ENCODE peak calls at places on chromosomes 5 and 9, in five cellular contexts. One of them, this sample, is unnamed.

GRCh38 chr9:12426198-12426864 is 266.9 kb upstream of the TYRP1 start:
- DNase-seq in tibial artery: no peak
- DNase-seq in right atrium auricular region: no peak
- DNase-seq in CD8-positive, alpha-beta T cell: no peak
- DNase-seq in body of pancreas: no peak
- DNase-seq in this sample: no peak

GRCh38 chr9:70935856-70936255 is 185.6 kb downstream of the TRPM3 start:
- DNase-seq in tibial artery: no peak
- DNase-seq in right atrium auricular region: no peak
- DNase-seq in CD8-positive, alpha-beta T cell: no peak
- DNase-seq in body of pancreas: no peak
- DNase-seq in this sample: no peak

GRCh38 chr9:133242241-133242640 is 32.8 kb downstream of the ABO start:
- DNase-seq in tibial artery: no peak
- DNase-seq in right atrium auricular region: no peak
- DNase-seq in CD8-positive, alpha-beta T cell: no peak
- DNase-seq in body of pancreas: no peak
- DNase-seq in this sample: no peak

GRCh38 chr5:1467341-1468246 is 22.4 kb upstream of the SLC6A3 start:
- DNase-seq in tibial artery: peak
- DNase-seq in right atrium auricular region: no peak
- DNase-seq in CD8-positive, alpha-beta T cell: no peak
- DNase-seq in body of pancreas: no peak
- DNase-seq in this sample: no peak

GRCh38 chr5:158170060-158170459 is 311.1 kb upstream of the CLINT1 start:
- DNase-seq in tibial artery: no peak
- DNase-seq in right atrium auricular region: no peak
- DNase-seq in CD8-positive, alpha-beta T cell: no peak
- DNase-seq in body of pancreas: no peak
- DNase-seq in this sample: no peak

GRCh38 chr9:6090272-6090671 is 74.8 kb upstream of the RANBP6 start:
- DNase-seq in tibial artery: no peak
- DNase-seq in right atrium auricular region: no peak
- DNase-seq in CD8-positive, alpha-beta T cell: no peak
- DNase-seq in body of pancreas: no peak
- DNase-seq in this sample: no peak

GRCh38 chr5:1387876-1388275 is 43.0 kb upstream of the CLPTM1L start:
- DNase-seq in tibial artery: no peak
- DNase-seq in right atrium auricular region: no peak
- DNase-seq in CD8-positive, alpha-beta T cell: no peak
- DNase-seq in body of pancreas: no peak
- DNase-seq in this sample: no peak

GRCh38 chr9:127751269-127752054 is 16.4 kb upstream of the TOR2A start:
- DNase-seq in tibial artery: no peak
- DNase-seq in right atrium auricular region: no peak
- DNase-seq in CD8-positive, alpha-beta T cell: no peak
- DNase-seq in body of pancreas: no peak
- DNase-seq in this sample: peak

GRCh38 chr5:13278148-13278547 is 666.3 kb downstream of the DNAH5 start:
- DNase-seq in tibial artery: no peak
- DNase-seq in right atrium auricular region: no peak
- DNase-seq in CD8-positive, alpha-beta T cell: no peak
- DNase-seq in body of pancreas: no peak
- DNase-seq in this sample: no peak

GRCh38 chr5:68476854-68477253 is 261.3 kb downstream of the PIK3R1 start:
- DNase-seq in tibial artery: no peak
- DNase-seq in right atrium auricular region: no peak
- DNase-seq in CD8-positive, alpha-beta T cell: no peak
- DNase-seq in body of pancreas: no peak
- DNase-seq in this sample: no peak

GRCh38 chr9:17171309-17172094 is 36.7 kb downstream of the CNTLN start:
- DNase-seq in tibial artery: no peak
- DNase-seq in right atrium auricular region: no peak
- DNase-seq in CD8-positive, alpha-beta T cell: no peak
- DNase-seq in body of pancreas: no peak
- DNase-seq in this sample: no peak

GRCh38 chr5:10157085-10157669 is 92.5 kb downstream of the ATPSCKMT start:
- DNase-seq in tibial artery: no peak
- DNase-seq in right atrium auricular region: no peak
- DNase-seq in CD8-positive, alpha-beta T cell: no peak
- DNase-seq in body of pancreas: no peak
- DNase-seq in this sample: no peak

GRCh38 chr9:100229136-100229535 is 123.6 kb downstream of the TEX10 start:
- DNase-seq in tibial artery: no peak
- DNase-seq in right atrium auricular region: no peak
- DNase-seq in CD8-positive, alpha-beta T cell: no peak
- DNase-seq in body of pancreas: no peak
- DNase-seq in this sample: no peak

GRCh38 chr9:19049872-19050636 is 827 bp downstream of the RRAGA start:
- DNase-seq in tibial artery: no peak
- DNase-seq in right atrium auricular region: no peak
- DNase-seq in CD8-positive, alpha-beta T cell: no peak
- DNase-seq in body of pancreas: peak
- DNase-seq in this sample: peak

GRCh38 chr9:69463497-69464068 is 138.6 kb downstream of the ENTREP1 start:
- DNase-seq in tibial artery: no peak
- DNase-seq in right atrium auricular region: no peak
- DNase-seq in CD8-positive, alpha-beta T cell: no peak
- DNase-seq in body of pancreas: no peak
- DNase-seq in this sample: no peak

GRCh38 chr5:14131855-14132503 is 11.2 kb upstream of the TRIO start:
- DNase-seq in tibial artery: no peak
- DNase-seq in right atrium auricular region: no peak
- DNase-seq in CD8-positive, alpha-beta T cell: no peak
- DNase-seq in body of pancreas: no peak
- DNase-seq in this sample: no peak

GRCh38 chr5:122586351-122586750 is 188.5 kb upstream of the SNX2 start:
- DNase-seq in tibial artery: no peak
- DNase-seq in right atrium auricular region: no peak
- DNase-seq in CD8-positive, alpha-beta T cell: no peak
- DNase-seq in body of pancreas: no peak
- DNase-seq in this sample: no peak

GRCh38 chr5:56175028-56175427 is 58.1 kb downstream of the ANKRD55 start:
- DNase-seq in tibial artery: no peak
- DNase-seq in right atrium auricular region: no peak
- DNase-seq in CD8-positive, alpha-beta T cell: no peak
- DNase-seq in body of pancreas: no peak
- DNase-seq in this sample: no peak

GRCh38 chr5:140038373-140038957 is 4.6 kb downstream of the NRG2 start:
- DNase-seq in tibial artery: no peak
- DNase-seq in right atrium auricular region: no peak
- DNase-seq in CD8-positive, alpha-beta T cell: no peak
- DNase-seq in body of pancreas: no peak
- DNase-seq in this sample: no peak

GRCh38 chr9:83425240-83425639 is 113.0 kb downstream of the FRMD3 start:
- DNase-seq in tibial artery: no peak
- DNase-seq in right atrium auricular region: no peak
- DNase-seq in CD8-positive, alpha-beta T cell: no peak
- DNase-seq in body of pancreas: peak
- DNase-seq in this sample: peak

GRCh38 chr9:73548201-73548600 is 396.5 kb downstream of the ANXA1 start:
- DNase-seq in tibial artery: no peak
- DNase-seq in right atrium auricular region: no peak
- DNase-seq in CD8-positive, alpha-beta T cell: no peak
- DNase-seq in body of pancreas: no peak
- DNase-seq in this sample: no peak

GRCh38 chr9:135100241-135101067 is 13.0 kb downstream of the OLFM1 start:
- DNase-seq in tibial artery: no peak
- DNase-seq in right atrium auricular region: no peak
- DNase-seq in CD8-positive, alpha-beta T cell: no peak
- DNase-seq in body of pancreas: no peak
- DNase-seq in this sample: no peak

GRCh38 chr5:55063220-55063863 is 39.1 kb upstream of the GZMA start:
- DNase-seq in tibial artery: no peak
- DNase-seq in right atrium auricular region: no peak
- DNase-seq in CD8-positive, alpha-beta T cell: no peak
- DNase-seq in body of pancreas: no peak
- DNase-seq in this sample: no peak

GRCh38 chr5:153445875-153446567 is 44.4 kb upstream of the GRIA1 start:
- DNase-seq in tibial artery: peak
- DNase-seq in right atrium auricular region: no peak
- DNase-seq in CD8-positive, alpha-beta T cell: no peak
- DNase-seq in body of pancreas: peak
- DNase-seq in this sample: no peak

GRCh38 chr5:143893638-143894037 is 81.7 kb downstream of the HMHB1 start:
- DNase-seq in tibial artery: no peak
- DNase-seq in right atrium auricular region: no peak
- DNase-seq in CD8-positive, alpha-beta T cell: no peak
- DNase-seq in body of pancreas: no peak
- DNase-seq in this sample: no peak

GRCh38 chr5:14896091-14896490 is 24.5 kb upstream of the ANKH start:
- DNase-seq in tibial artery: no peak
- DNase-seq in right atrium auricular region: no peak
- DNase-seq in CD8-positive, alpha-beta T cell: no peak
- DNase-seq in body of pancreas: no peak
- DNase-seq in this sample: no peak

GRCh38 chr5:58117491-58117890 is 342.4 kb downstream of the PLK2 start:
- DNase-seq in tibial artery: no peak
- DNase-seq in right atrium auricular region: no peak
- DNase-seq in CD8-positive, alpha-beta T cell: no peak
- DNase-seq in body of pancreas: no peak
- DNase-seq in this sample: no peak

GRCh38 chr5:171651102-171651501 is 134.5 kb upstream of the SMIM23 start:
- DNase-seq in tibial artery: no peak
- DNase-seq in right atrium auricular region: no peak
- DNase-seq in CD8-positive, alpha-beta T cell: no peak
- DNase-seq in body of pancreas: no peak
- DNase-seq in this sample: no peak

GRCh38 chr9:19146441-19146840 is 19.1 kb upstream of the PLIN2 start:
- DNase-seq in tibial artery: peak
- DNase-seq in right atrium auricular region: peak
- DNase-seq in CD8-positive, alpha-beta T cell: no peak
- DNase-seq in body of pancreas: no peak
- DNase-seq in this sample: no peak

GRCh38 chr9:89418882-89419641 is 78.9 kb downstream of the SEMA4D start:
- DNase-seq in tibial artery: no peak
- DNase-seq in right atrium auricular region: no peak
- DNase-seq in CD8-positive, alpha-beta T cell: peak
- DNase-seq in body of pancreas: no peak
- DNase-seq in this sample: no peak

DNA sequence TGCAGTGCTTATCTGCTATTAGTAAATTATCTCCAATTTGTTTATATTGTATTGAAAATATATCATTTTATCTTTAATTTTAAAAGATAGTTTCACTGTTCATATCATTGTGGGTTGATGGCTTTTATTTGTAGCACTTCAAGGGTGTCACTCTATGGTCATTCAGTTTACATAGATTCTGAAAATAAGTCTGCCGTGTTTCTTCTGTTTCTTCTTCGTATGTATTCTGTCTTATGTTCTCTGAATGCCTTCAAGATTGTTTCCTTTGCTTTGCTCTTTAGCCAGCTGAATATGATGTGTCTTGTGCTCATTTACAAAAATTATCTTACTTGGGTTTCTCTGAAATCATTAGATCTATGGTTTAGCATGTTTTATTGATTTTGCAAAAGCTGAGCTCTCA is 359.9 kb downstream of the CYLC2 start:
- DNase-seq in tibial artery: no peak
- DNase-seq in right atrium auricular region: no peak
- DNase-seq in CD8-positive, alpha-beta T cell: no peak
- DNase-seq in body of pancreas: no peak
- DNase-seq in this sample: no peak
- H3K4me3 ChIP-seq in tibial artery: no peak
- H3K4me3 ChIP-seq in right atrium auricular region: no peak
- H3K4me3 ChIP-seq in CD8-positive, alpha-beta T cell: no peak
- H3K4me3 ChIP-seq in body of pancreas: no peak
- H3K4me3 ChIP-seq in this sample: no peak

GRCh38 chr5:2779459-2779858 is 28.0 kb upstream of the IRX2 start:
- DNase-seq in tibial artery: no peak
- DNase-seq in right atrium auricular region: no peak
- DNase-seq in CD8-positive, alpha-beta T cell: no peak
- DNase-seq in body of pancreas: no peak
- DNase-seq in this sample: no peak

GRCh38 chr5:2782658-2783057 is 31.2 kb upstream of the IRX2 start:
- DNase-seq in tibial artery: no peak
- DNase-seq in right atrium auricular region: no peak
- DNase-seq in CD8-positive, alpha-beta T cell: no peak
- DNase-seq in body of pancreas: no peak
- DNase-seq in this sample: no peak

GRCh38 chr5:2780421-2781171 is 29.1 kb upstream of the IRX2 start:
- DNase-seq in tibial artery: no peak
- DNase-seq in right atrium auricular region: no peak
- DNase-seq in CD8-positive, alpha-beta T cell: no peak
- DNase-seq in body of pancreas: no peak
- DNase-seq in this sample: peak

GRCh38 chr5:2783223-2783622 is 31.7 kb upstream of the IRX2 start:
- DNase-seq in tibial artery: no peak
- DNase-seq in right atrium auricular region: no peak
- DNase-seq in CD8-positive, alpha-beta T cell: no peak
- DNase-seq in body of pancreas: no peak
- DNase-seq in this sample: no peak
- TF ChIP-seq CTCF in tibial artery: no peak
- TF ChIP-seq CTCF in right atrium auricular region: no peak
- TF ChIP-seq CTCF in CD8-positive, alpha-beta T cell: no peak
- TF ChIP-seq CTCF in body of pancreas: no peak
- TF ChIP-seq CTCF in this sample: peak

GRCh38 chr9:79619930-79620329 is 48.2 kb downstream of the TLE4 start:
- DNase-seq in tibial artery: no peak
- DNase-seq in right atrium auricular region: no peak
- DNase-seq in CD8-positive, alpha-beta T cell: no peak
- DNase-seq in body of pancreas: no peak
- DNase-seq in this sample: no peak
- H3K27ac ChIP-seq in tibial artery: no peak
- H3K27ac ChIP-seq in right atrium auricular region: no peak
- H3K27ac ChIP-seq in CD8-positive, alpha-beta T cell: no peak
- H3K27ac ChIP-seq in body of pancreas: no peak
- H3K27ac ChIP-seq in this sample: no peak

GRCh38 chr9:137127301-137128157 is 11.4 kb upstream of the GRIN1 start:
- DNase-seq in tibial artery: no peak
- DNase-seq in right atrium auricular region: no peak
- DNase-seq in CD8-positive, alpha-beta T cell: no peak
- DNase-seq in body of pancreas: peak
- DNase-seq in this sample: no peak

GRCh38 chr9:137129456-137130175 is 9.3 kb upstream of the GRIN1 start:
- DNase-seq in tibial artery: peak
- DNase-seq in right atrium auricular region: peak
- DNase-seq in CD8-positive, alpha-beta T cell: peak
- DNase-seq in body of pancreas: peak
- DNase-seq in this sample: peak

GRCh38 chr9:137129089-137129455 is 9.9 kb upstream of the GRIN1 start:
- DNase-seq in tibial artery: no peak
- DNase-seq in right atrium auricular region: no peak
- DNase-seq in CD8-positive, alpha-beta T cell: no peak
- DNase-seq in body of pancreas: peak
- DNase-seq in this sample: no peak

GRCh38 chr9:137128158-137129088 is 10.5 kb upstream of the GRIN1 start:
- DNase-seq in tibial artery: no peak
- DNase-seq in right atrium auricular region: no peak
- DNase-seq in CD8-positive, alpha-beta T cell: no peak
- DNase-seq in body of pancreas: no peak
- DNase-seq in this sample: no peak

DNA sequence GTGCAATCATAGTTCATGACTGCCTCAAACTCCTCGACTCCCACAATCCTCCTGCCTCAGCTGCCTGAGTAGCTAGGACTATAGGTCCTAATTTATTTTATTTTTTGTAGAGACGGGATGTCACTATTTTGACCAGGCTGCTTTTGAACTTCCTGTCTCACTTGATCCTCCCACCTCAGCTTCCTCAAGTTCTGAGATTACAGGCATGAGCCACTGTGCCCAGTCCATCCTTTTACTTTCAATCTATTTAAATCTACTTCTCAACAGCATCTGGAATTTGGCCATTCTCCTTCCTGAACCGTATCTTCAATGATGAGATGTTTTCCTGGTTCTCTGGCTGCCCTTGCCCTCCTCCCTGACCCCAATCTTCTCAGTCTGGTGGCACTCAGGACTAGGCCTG is 12.2 kb upstream of the GRIN1 start:
- DNase-seq in tibial artery: no peak
- DNase-seq in right atrium auricular region: no peak
- DNase-seq in CD8-positive, alpha-beta T cell: no peak
- DNase-seq in body of pancreas: no peak
- DNase-seq in this sample: no peak
- H3K4me3 ChIP-seq in tibial artery: no peak
- H3K4me3 ChIP-seq in right atrium auricular region: peak
- H3K4me3 ChIP-seq in CD8-positive, alpha-beta T cell: no peak
- H3K4me3 ChIP-seq in body of pancreas: no peak
- H3K4me3 ChIP-seq in this sample: peak